ENCODE peak calls at places on chromosomes 13 and 19, in nine cellular contexts. X is activated T-cell treated with anti-CD3 and anti-CD28 coated beads for 1 hour; W is activated naive CD8-positive, alpha-beta T cell treated with anti-CD3 and anti-CD28 coated beads, Interleukin-2, amount 50 U/mL, for 24 hours; K is HTR-8/SVneo; I is LoVo; N is AG09319; Z is dermis microvascular lymphatic vessel endothelial cell; D is OCI-M1; A is SW480. U is an unnamed sample.

GRCh38 chr19:47445937-47446402 is 25.7 kb downstream of the SLC8A2 start:
- DNase-seq in X (peak; percentile 79), W (peak; percentile 39), K (no peak), I (no peak), N (no peak), Z (no peak), D (peak; percentile 79), A (no peak), U (peak; percentile 59)

GRCh38 chr19:36008336-36008978 is at the start of gene SYNE4:
- DNase-seq in X (no peak), W (no peak), K (no peak), I (no peak), N (no peak), Z (no peak), D (no peak), A (peak; percentile 84), U (no peak)

GRCh38 chr13:108700421-108701170 is 71.2 kb downstream of the MYO16 start:
- DNase-seq in X (no peak), W (no peak), K (no peak), I (peak; percentile 34), N (peak; percentile 5), Z (no peak), D (peak; percentile 30), A (no peak), U (peak; percentile 43)

GRCh38 chr19:2345794-2346663 is 14.0 kb upstream of the TMPRSS9 start:
- DNase-seq in X (no peak), W (no peak), K (no peak), I (no peak), N (no peak), Z (peak; percentile 27), D (peak; percentile 50), A (no peak), U (no peak)

GRCh38 chr19:33883869-33884519 is 87.3 kb downstream of the KCTD15 start:
- DNase-seq in X (no peak), W (no peak), K (no peak), I (no peak), N (no peak), Z (peak; percentile 17), D (no peak), A (no peak), U (no peak)

GRCh38 chr13:32278456-32278855 is 36.7 kb downstream of the ZAR1L start:
- DNase-seq in X (no peak), W (no peak), K (no peak), I (no peak), N (no peak), Z (no peak), D (no peak), A (no peak), U (no peak)

GRCh38 chr13:42990147-42990990 is 1.7 kb downstream of the EPSTI1 start:
- DNase-seq in X (no peak), W (no peak), K (no peak), I (no peak), N (no peak), Z (no peak), D (peak; percentile 29), A (peak; percentile 8), U (no peak)

GRCh38 chr13:26867451-26868067 is 107.0 kb upstream of the GPR12 start:
- DNase-seq in X (no peak), W (peak; percentile 8), K (peak; percentile 14), I (peak; percentile 15), N (no peak), Z (peak; percentile 10), D (peak; percentile 22), A (no peak), U (peak; percentile 43)

GRCh38 chr19:19649159-19649558 is 5.7 kb upstream of the GMIP start:
- DNase-seq in X (no peak), W (no peak), K (no peak), I (no peak), N (no peak), Z (no peak), D (no peak), A (no peak), U (no peak)

GRCh38 chr19:45076029-45076850 is at the start of gene ZNF296:
- DNase-seq in X (peak; percentile 69), W (peak; percentile 86), K (peak; percentile 76), I (peak; percentile 88), N (no peak), Z (no peak), D (peak; percentile 94), A (peak; percentile 92), U (peak; percentile 76)

GRCh38 chr19:19445911-19446361 is 40.5 kb downstream of the GATAD2A start:
- DNase-seq in X (no peak), W (no peak), K (no peak), I (no peak), N (no peak), Z (no peak), D (no peak), A (no peak), U (no peak)

GRCh38 chr13:30338331-30338851 is 31.0 kb upstream of the KATNAL1 start:
- DNase-seq in X (no peak), W (no peak), K (no peak), I (peak; percentile 51), N (no peak), Z (no peak), D (no peak), A (peak; percentile 60), U (no peak)

GRCh38 chr19:58572818-58573657 is at the start of gene MZF1:
- DNase-seq in X (peak; percentile 99), W (peak; percentile 99), K (peak; percentile 98), I (peak; percentile 100), N (peak; percentile 100), Z (peak; percentile 100), D (no peak), A (peak; percentile 100), U (peak; percentile 99)

GRCh38 chr19:33426621-33427475 is 53.3 kb downstream of the CEBPG start:
- DNase-seq in X (no peak), W (no peak), K (no peak), I (no peak), N (no peak), Z (no peak), D (no peak), A (no peak), U (no peak)

GRCh38 chr13:50805805-50806204 is 37.7 kb downstream of the DLEU7 start:
- DNase-seq in X (no peak), W (no peak), K (no peak), I (no peak), N (no peak), Z (no peak), D (peak; percentile 65), A (peak; percentile 11), U (peak; percentile 45)

GRCh38 chr19:10919352-10920287 is 8.8 kb downstream of the YIPF2 start:
- DNase-seq in X (no peak), W (no peak), K (no peak), I (no peak), N (no peak), Z (no peak), D (no peak), A (no peak), U (no peak)

GRCh38 chr19:29858000-29858596 is 46.3 kb downstream of the CCNE1 start:
- DNase-seq in X (no peak), W (peak; percentile 46), K (no peak), I (peak; percentile 45), N (no peak), Z (no peak), D (peak; percentile 44), A (peak; percentile 69), U (peak; percentile 39)

GRCh38 chr13:107721436-107721835 is 493.9 kb downstream of the LIG4 start:
- DNase-seq in X (no peak), W (no peak), K (no peak), I (no peak), N (no peak), Z (no peak), D (no peak), A (no peak), U (no peak)

GRCh38 chr19:50658438-50659317 is 9.4 kb downstream of the C19orf81 start:
- DNase-seq in X (peak; percentile 25), W (peak; percentile 80), K (peak; percentile 96), I (no peak), N (no peak), Z (peak; percentile 43), D (peak; percentile 69), A (no peak), U (no peak)

GRCh38 chr13:52345048-52345447 is 60.9 kb downstream of the THSD1 start:
- DNase-seq in X (no peak), W (no peak), K (no peak), I (no peak), N (no peak), Z (no peak), D (no peak), A (no peak), U (no peak)

GRCh38 chr19:49556412-49557398 is 23.7 kb downstream of the NOSIP start:
- DNase-seq in X (no peak), W (peak; percentile 52), K (no peak), I (no peak), N (no peak), Z (no peak), D (no peak), A (no peak), U (no peak)

GRCh38 chr19:29588095-29588494 is 18.0 kb upstream of the POP4 start:
- DNase-seq in X (no peak), W (no peak), K (no peak), I (no peak), N (no peak), Z (no peak), D (no peak), A (no peak), U (no peak)

GRCh38 chr19:29376855-29377354 is 148.9 kb upstream of the VSTM2B start:
- DNase-seq in X (no peak), W (no peak), K (no peak), I (no peak), N (no peak), Z (no peak), D (no peak), A (no peak), U (no peak)

GRCh38 chr19:55493650-55494171 is 5.5 kb downstream of the SSC5D start:
- DNase-seq in X (no peak), W (no peak), K (no peak), I (no peak), N (no peak), Z (no peak), D (no peak), A (no peak), U (no peak)